ENCODE peak calls at places on chromosomes 13 and 19, in four cellular contexts. One of them, this sample, is unnamed.

GRCh38 chr13:93230466-93230865 is 3.9 kb downstream of the GPC6 start:
- DNase-seq in AG10803: peak; percentile 90
- DNase-seq in tibial nerve: no peak
- DNase-seq in aorta: no peak
- DNase-seq in this sample: peak; percentile 63

GRCh38 chr13:80239571-80240255 is 101.2 kb downstream of the SPRY2 start:
- DNase-seq in AG10803: no peak
- DNase-seq in tibial nerve: no peak
- DNase-seq in aorta: no peak
- DNase-seq in this sample: no peak

GRCh38 chr19:7975037-7975436 is 30.4 kb downstream of the ELAVL1 start:
- DNase-seq in AG10803: no peak
- DNase-seq in tibial nerve: no peak
- DNase-seq in aorta: no peak
- DNase-seq in this sample: no peak

GRCh38 chr19:50427997-50428425 is 4.7 kb upstream of the MYBPC2 start:
- DNase-seq in AG10803: peak; percentile 69
- DNase-seq in tibial nerve: peak; percentile 68
- DNase-seq in aorta: peak; percentile 90
- DNase-seq in this sample: peak; percentile 85

GRCh38 chr13:38429916-38430315 is 80.3 kb downstream of the UFM1 start:
- DNase-seq in AG10803: peak; percentile 51
- DNase-seq in tibial nerve: no peak
- DNase-seq in aorta: no peak
- DNase-seq in this sample: no peak

GRCh38 chr13:23760000-23760399 is 129.2 kb downstream of the MIPEP start:
- DNase-seq in AG10803: no peak
- DNase-seq in tibial nerve: no peak
- DNase-seq in aorta: no peak
- DNase-seq in this sample: no peak

GRCh38 chr19:39906283-39906682 is 28.2 kb downstream of the FCGBP start:
- DNase-seq in AG10803: no peak
- DNase-seq in tibial nerve: no peak
- DNase-seq in aorta: no peak
- DNase-seq in this sample: no peak

GRCh38 chr13:51905787-51906186 is 44.0 kb downstream of the CCDC70 start:
- DNase-seq in AG10803: no peak
- DNase-seq in tibial nerve: no peak
- DNase-seq in aorta: no peak
- DNase-seq in this sample: no peak

GRCh38 chr13:51249767-51250741 is 27.9 kb downstream of the FAM124A start:
- DNase-seq in AG10803: no peak
- DNase-seq in tibial nerve: no peak
- DNase-seq in aorta: no peak
- DNase-seq in this sample: no peak

GRCh38 chr13:26914624-26915023 is 154.0 kb upstream of the GPR12 start:
- DNase-seq in AG10803: peak; percentile 2
- DNase-seq in tibial nerve: no peak
- DNase-seq in aorta: no peak
- DNase-seq in this sample: no peak

GRCh38 chr19:38724380-38724854 is 19.9 kb downstream of the CAPN12 start:
- DNase-seq in AG10803: no peak
- DNase-seq in tibial nerve: no peak
- DNase-seq in aorta: no peak
- DNase-seq in this sample: no peak

GRCh38 chr19:45097776-45098520 is 5.0 kb downstream of the PPP1R37 start:
- DNase-seq in AG10803: peak; percentile 92
- DNase-seq in tibial nerve: no peak
- DNase-seq in aorta: no peak
- DNase-seq in this sample: peak; percentile 95

GRCh38 chr13:21242236-21242635 is 65.8 kb downstream of the MRPL57 start:
- DNase-seq in AG10803: no peak
- DNase-seq in tibial nerve: no peak
- DNase-seq in aorta: no peak
- DNase-seq in this sample: no peak

GRCh38 chr13:98691360-98691759 is 61.1 kb downstream of the SLC15A1 start:
- DNase-seq in AG10803: no peak
- DNase-seq in tibial nerve: no peak
- DNase-seq in aorta: no peak
- DNase-seq in this sample: no peak

GRCh38 chr13:101018720-101019119 is 344.1 kb upstream of the TMTC4 start:
- DNase-seq in AG10803: peak; percentile 64
- DNase-seq in tibial nerve: no peak
- DNase-seq in aorta: no peak
- DNase-seq in this sample: peak; percentile 61

GRCh38 chr13:28120317-28120716 is 18.0 kb upstream of the PAN3 start:
- DNase-seq in AG10803: no peak
- DNase-seq in tibial nerve: no peak
- DNase-seq in aorta: no peak
- DNase-seq in this sample: no peak

GRCh38 chr13:43390101-43390500 is 366.7 kb downstream of the DNAJC15 start:
- DNase-seq in AG10803: peak; percentile 71
- DNase-seq in tibial nerve: no peak
- DNase-seq in aorta: no peak
- DNase-seq in this sample: no peak

GRCh38 chr19:38658462-38659306 is 11.2 kb downstream of the ACTN4 start:
- DNase-seq in AG10803: peak; percentile 100
- DNase-seq in tibial nerve: no peak
- DNase-seq in aorta: no peak
- DNase-seq in this sample: peak; percentile 84

GRCh38 chr13:67650471-67650870 is 420.3 kb upstream of the PCDH9 start:
- DNase-seq in AG10803: no peak
- DNase-seq in tibial nerve: no peak
- DNase-seq in aorta: no peak
- DNase-seq in this sample: no peak

GRCh38 chr19:18529782-18530181 is 7.9 kb upstream of the ELL start:
- DNase-seq in AG10803: no peak
- DNase-seq in tibial nerve: no peak
- DNase-seq in aorta: no peak
- DNase-seq in this sample: peak; percentile 20

GRCh38 chr19:13055213-13056051 is 47.2 kb downstream of the LYL1 start:
- DNase-seq in AG10803: peak; percentile 97
- DNase-seq in tibial nerve: peak; percentile 73
- DNase-seq in aorta: peak; percentile 96
- DNase-seq in this sample: peak; percentile 95

GRCh38 chr19:43779147-43779819 is 1.5 kb downstream of the KCNN4 start:
- DNase-seq in AG10803: no peak
- DNase-seq in tibial nerve: no peak
- DNase-seq in aorta: no peak
- DNase-seq in this sample: no peak

GRCh38 chr13:103299079-103299478 is 232.9 kb upstream of the SLC10A2 start:
- DNase-seq in AG10803: no peak
- DNase-seq in tibial nerve: no peak
- DNase-seq in aorta: no peak
- DNase-seq in this sample: no peak

GRCh38 chr19:33685541-33685940 is 63.8 kb downstream of the CHST8 start:
- DNase-seq in AG10803: no peak
- DNase-seq in tibial nerve: no peak
- DNase-seq in aorta: peak; percentile 45
- DNase-seq in this sample: no peak

GRCh38 chr13:66138172-66138811 is 1091.8 kb downstream of the PCDH9 start:
- DNase-seq in AG10803: no peak
- DNase-seq in tibial nerve: no peak
- DNase-seq in aorta: no peak
- DNase-seq in this sample: no peak

GRCh38 chr19:10286803-10287737 is at the start of gene ICAM4:
- DNase-seq in AG10803: no peak
- DNase-seq in tibial nerve: no peak
- DNase-seq in aorta: no peak
- DNase-seq in this sample: no peak

GRCh38 chr19:10228925-10229324 is 2.2 kb downstream of the S1PR2 start:
- DNase-seq in AG10803: peak; percentile 51
- DNase-seq in tibial nerve: peak; percentile 31
- DNase-seq in aorta: no peak
- DNase-seq in this sample: peak; percentile 67

GRCh38 chr19:39919976-39920375 is 14.5 kb downstream of the FCGBP start:
- DNase-seq in AG10803: no peak
- DNase-seq in tibial nerve: no peak
- DNase-seq in aorta: no peak
- DNase-seq in this sample: no peak

GRCh38 chr13:31774186-31774585 is 34.9 kb downstream of the RXFP2 start:
- DNase-seq in AG10803: peak; percentile 33
- DNase-seq in tibial nerve: no peak
- DNase-seq in aorta: no peak
- DNase-seq in this sample: no peak

GRCh38 chr19:33690461-33691427 is 69.0 kb downstream of the CHST8 start:
- DNase-seq in AG10803: no peak
- DNase-seq in tibial nerve: no peak
- DNase-seq in aorta: peak; percentile 58
- DNase-seq in this sample: no peak

GRCh38 chr13:30196025-30196424 is 111.3 kb downstream of the KATNAL1 start:
- DNase-seq in AG10803: no peak
- DNase-seq in tibial nerve: no peak
- DNase-seq in aorta: no peak
- DNase-seq in this sample: no peak

GRCh38 chr19:38255759-38256052 is 468 bp downstream of the PPP1R14A start:
- DNase-seq in AG10803: no peak
- DNase-seq in tibial nerve: no peak
- DNase-seq in aorta: no peak
- DNase-seq in this sample: no peak

GRCh38 chr13:28579334-28579733 is 79.6 kb upstream of the POMP start:
- DNase-seq in AG10803: no peak
- DNase-seq in tibial nerve: no peak
- DNase-seq in aorta: no peak
- DNase-seq in this sample: peak; percentile 23

GRCh38 chr13:112325941-112326645 is 50.1 kb upstream of the SPACA7 start:
- DNase-seq in AG10803: no peak
- DNase-seq in tibial nerve: no peak
- DNase-seq in aorta: peak; percentile 77
- DNase-seq in this sample: no peak

GRCh38 chr13:48624858-48625257 is 28.9 kb upstream of the CYSLTR2 start:
- DNase-seq in AG10803: no peak
- DNase-seq in tibial nerve: peak; percentile 46
- DNase-seq in aorta: no peak
- DNase-seq in this sample: no peak

GRCh38 chr19:13208131-13208963 is 58.1 kb downstream of the IER2 start:
- DNase-seq in AG10803: peak; percentile 76
- DNase-seq in tibial nerve: peak; percentile 73
- DNase-seq in aorta: no peak
- DNase-seq in this sample: peak; percentile 89

GRCh38 chr19:2507109-2507508 is 31.2 kb downstream of the GADD45B start:
- DNase-seq in AG10803: peak; percentile 58
- DNase-seq in tibial nerve: no peak
- DNase-seq in aorta: no peak
- DNase-seq in this sample: peak; percentile 35

This sample was measured in GM03348.